ENCODE peak calls at places on chromosomes 16 and 17, in six cellular contexts. One of them, this sample, is unnamed.

GRCh38 chr16:30567991-30568638 is 3.4 kb downstream of the ZNF688 start:
- DNase-seq in mucosa of descending colon: no peak
- DNase-seq in HCT116: no peak
- DNase-seq in astrocyte: peak; percentile 51
- DNase-seq in glutamatergic neuron: no peak
- DNase-seq in IMR-90: peak; percentile 74
- DNase-seq in this sample: no peak

GRCh38 chr17:5608696-5609095 is 24.4 kb upstream of the NLRP1 start:
- DNase-seq in glutamatergic neuron: no peak
- DNase-seq in mucosa of descending colon: no peak
- DNase-seq in HCT116: no peak
- DNase-seq in IMR-90: no peak
- DNase-seq in astrocyte: peak; percentile 43
- DNase-seq in this sample: no peak

GRCh38 chr16:29891525-29892457 is 7.6 kb downstream of the SEZ6L2 start:
- DNase-seq in IMR-90: no peak
- DNase-seq in glutamatergic neuron: no peak
- DNase-seq in astrocyte: no peak
- DNase-seq in mucosa of descending colon: no peak
- DNase-seq in HCT116: no peak
- DNase-seq in this sample: no peak

GRCh38 chr16:50683689-50684374 is 2.7 kb upstream of the SNX20 start:
- DNase-seq in mucosa of descending colon: peak; percentile 46
- DNase-seq in HCT116: no peak
- DNase-seq in astrocyte: no peak
- DNase-seq in glutamatergic neuron: no peak
- DNase-seq in IMR-90: no peak
- DNase-seq in this sample: no peak

GRCh38 chr16:56931769-56932587 is at the start of gene HERPUD1:
- DNase-seq in glutamatergic neuron: peak; percentile 97
- DNase-seq in HCT116: peak; percentile 92
- DNase-seq in mucosa of descending colon: peak; percentile 99
- DNase-seq in astrocyte: peak; percentile 90
- DNase-seq in IMR-90: peak; percentile 97
- DNase-seq in this sample: peak; percentile 96

GRCh38 chr17:82435103-82435502 is 15.4 kb downstream of the CYBC1 start:
- DNase-seq in mucosa of descending colon: no peak
- DNase-seq in astrocyte: no peak
- DNase-seq in IMR-90: peak; percentile 32
- DNase-seq in HCT116: no peak
- DNase-seq in glutamatergic neuron: no peak
- DNase-seq in this sample: no peak

GRCh38 chr17:340074-340473 is 12.5 kb downstream of the RPH3AL start:
- DNase-seq in IMR-90: no peak
- DNase-seq in mucosa of descending colon: peak; percentile 19
- DNase-seq in glutamatergic neuron: no peak
- DNase-seq in astrocyte: no peak
- DNase-seq in HCT116: no peak
- DNase-seq in this sample: no peak

GRCh38 chr17:27282054-27282501 is 11.8 kb upstream of the WSB1 start:
- DNase-seq in IMR-90: peak; percentile 50
- DNase-seq in glutamatergic neuron: no peak
- DNase-seq in HCT116: no peak
- DNase-seq in astrocyte: peak; percentile 80
- DNase-seq in mucosa of descending colon: no peak
- DNase-seq in this sample: no peak

GRCh38 chr16:27367463-27368357 is 34.3 kb upstream of the IL21R start:
- DNase-seq in HCT116: peak; percentile 63
- DNase-seq in mucosa of descending colon: peak; percentile 87
- DNase-seq in astrocyte: peak; percentile 29
- DNase-seq in glutamatergic neuron: peak; percentile 81
- DNase-seq in IMR-90: peak; percentile 63
- DNase-seq in this sample: peak; percentile 71

GRCh38 chr16:49600541-49600940 is 226.9 kb downstream of the C16orf78 start:
- DNase-seq in IMR-90: no peak
- DNase-seq in astrocyte: no peak
- DNase-seq in mucosa of descending colon: no peak
- DNase-seq in glutamatergic neuron: no peak
- DNase-seq in HCT116: no peak
- DNase-seq in this sample: peak; percentile 78

GRCh38 chr17:47717261-47717697 is 15.8 kb upstream of the TBX21 start:
- DNase-seq in mucosa of descending colon: peak; percentile 27
- DNase-seq in astrocyte: no peak
- DNase-seq in HCT116: no peak
- DNase-seq in glutamatergic neuron: no peak
- DNase-seq in IMR-90: no peak
- DNase-seq in this sample: no peak

GRCh38 chr16:57823836-57824235 is 21.5 kb upstream of the KIFC3 start:
- DNase-seq in mucosa of descending colon: no peak
- DNase-seq in HCT116: no peak
- DNase-seq in glutamatergic neuron: no peak
- DNase-seq in astrocyte: no peak
- DNase-seq in IMR-90: no peak
- DNase-seq in this sample: no peak

GRCh38 chr16:27110524-27110896 is 43.8 kb downstream of the C16orf82 start:
- DNase-seq in glutamatergic neuron: peak; percentile 24
- DNase-seq in mucosa of descending colon: peak; percentile 34
- DNase-seq in astrocyte: no peak
- DNase-seq in HCT116: no peak
- DNase-seq in IMR-90: no peak
- DNase-seq in this sample: no peak

GRCh38 chr17:79294459-79295071 is 219.9 kb downstream of the ENGASE start:
- DNase-seq in IMR-90: peak; percentile 29
- DNase-seq in glutamatergic neuron: no peak
- DNase-seq in mucosa of descending colon: peak; percentile 76
- DNase-seq in astrocyte: peak; percentile 18
- DNase-seq in HCT116: no peak
- DNase-seq in this sample: peak; percentile 99

GRCh38 chr16:69482410-69482951 is 58.1 kb downstream of the CYB5B start:
- DNase-seq in IMR-90: peak; percentile 27
- DNase-seq in glutamatergic neuron: peak; percentile 76
- DNase-seq in mucosa of descending colon: no peak
- DNase-seq in astrocyte: peak; percentile 58
- DNase-seq in HCT116: no peak
- DNase-seq in this sample: no peak

GRCh38 chr17:81090361-81091133 is 55.6 kb downstream of the BAIAP2 start:
- DNase-seq in mucosa of descending colon: peak; percentile 71
- DNase-seq in glutamatergic neuron: no peak
- DNase-seq in IMR-90: no peak
- DNase-seq in astrocyte: no peak
- DNase-seq in HCT116: no peak
- DNase-seq in this sample: peak; percentile 46

GRCh38 chr17:35889818-35890773 is 9.9 kb upstream of the CCL5 start:
- DNase-seq in mucosa of descending colon: no peak
- DNase-seq in astrocyte: peak; percentile 56
- DNase-seq in IMR-90: peak; percentile 68
- DNase-seq in glutamatergic neuron: no peak
- DNase-seq in HCT116: no peak
- DNase-seq in this sample: no peak

GRCh38 chr16:1443403-1443973 is 868 bp downstream of the CCDC154 start:
- DNase-seq in IMR-90: no peak
- DNase-seq in HCT116: no peak
- DNase-seq in glutamatergic neuron: no peak
- DNase-seq in mucosa of descending colon: no peak
- DNase-seq in astrocyte: no peak
- DNase-seq in this sample: no peak

GRCh38 chr17:42774066-42774750 is 959 bp downstream of the VPS25 start:
- DNase-seq in glutamatergic neuron: no peak
- DNase-seq in IMR-90: peak; percentile 55
- DNase-seq in HCT116: no peak
- DNase-seq in mucosa of descending colon: no peak
- DNase-seq in astrocyte: peak; percentile 62
- DNase-seq in this sample: no peak

GRCh38 chr17:29612094-29612403 is 10.7 kb downstream of the CORO6 start:
- DNase-seq in mucosa of descending colon: no peak
- DNase-seq in astrocyte: no peak
- DNase-seq in HCT116: no peak
- DNase-seq in IMR-90: no peak
- DNase-seq in glutamatergic neuron: no peak
- DNase-seq in this sample: no peak

DNA sequence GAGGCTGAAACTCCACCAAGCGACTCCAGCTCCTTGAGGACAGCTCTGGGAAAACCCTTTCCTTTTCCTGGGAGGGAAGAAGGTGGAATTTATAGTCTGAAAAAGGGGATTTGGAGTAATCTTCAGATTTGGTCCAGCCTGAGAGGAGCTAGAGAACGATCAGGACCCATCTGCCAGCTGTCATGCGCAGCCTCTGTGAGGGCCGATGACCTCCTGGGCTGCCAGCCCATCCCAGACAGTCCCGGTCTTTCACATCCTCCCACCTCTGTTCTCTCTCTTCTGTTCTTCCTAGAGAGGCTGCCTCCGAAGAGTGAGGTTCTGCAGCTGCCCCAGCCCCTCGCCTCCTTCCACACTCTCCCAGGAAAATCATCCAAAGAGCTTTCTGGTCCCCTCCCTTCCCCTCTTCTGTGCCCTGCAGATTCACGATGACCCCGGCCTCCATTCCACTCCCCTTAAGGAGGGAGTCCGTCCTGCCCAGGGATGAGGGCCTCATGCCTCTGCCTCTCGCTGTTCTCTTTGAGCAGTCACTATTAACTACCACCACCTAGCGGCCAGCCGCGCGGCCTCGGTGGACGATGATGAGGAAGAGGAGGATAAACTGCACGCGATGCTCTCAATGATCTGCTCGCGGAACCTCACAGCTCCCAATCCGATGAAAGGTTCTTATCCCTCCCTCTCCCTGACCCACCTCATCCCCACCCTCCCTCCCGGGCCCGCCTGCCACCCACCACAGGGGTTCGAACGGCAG is 29.6 kb downstream of the SGSM2 start:
- DNase-seq in mucosa of descending colon: peak; percentile 22
- DNase-seq in astrocyte: no peak
- DNase-seq in IMR-90: no peak
- DNase-seq in glutamatergic neuron: peak; percentile 69
- DNase-seq in HCT116: no peak
- DNase-seq in this sample: peak; percentile 56
- TF ChIP-seq CTCF in mucosa of descending colon: no peak
- TF ChIP-seq CTCF in astrocyte: peak; percentile 17
- TF ChIP-seq CTCF in IMR-90: peak; percentile 10
- TF ChIP-seq CTCF in glutamatergic neuron: peak; percentile 29
- TF ChIP-seq CTCF in HCT116: no peak
- TF ChIP-seq CTCF in this sample: peak; percentile 49

GRCh38 chr17:9902116-9902515 is 3.0 kb downstream of the RCVRN start:
- DNase-seq in IMR-90: peak; percentile 23
- DNase-seq in astrocyte: no peak
- DNase-seq in glutamatergic neuron: no peak
- DNase-seq in mucosa of descending colon: no peak
- DNase-seq in HCT116: no peak
- DNase-seq in this sample: no peak

GRCh38 chr17:9900744-9901143 is 4.3 kb downstream of the RCVRN start:
- DNase-seq in HCT116: no peak
- DNase-seq in astrocyte: peak; percentile 79
- DNase-seq in mucosa of descending colon: no peak
- DNase-seq in glutamatergic neuron: no peak
- DNase-seq in IMR-90: peak; percentile 56
- DNase-seq in this sample: no peak

GRCh38 chr17:9898812-9899211 is 6.3 kb downstream of the RCVRN start:
- DNase-seq in glutamatergic neuron: no peak
- DNase-seq in mucosa of descending colon: no peak
- DNase-seq in HCT116: no peak
- DNase-seq in astrocyte: no peak
- DNase-seq in IMR-90: no peak
- DNase-seq in this sample: no peak

GRCh38 chr17:9899280-9900018 is 5.6 kb downstream of the RCVRN start:
- DNase-seq in mucosa of descending colon: no peak
- DNase-seq in astrocyte: no peak
- DNase-seq in HCT116: no peak
- DNase-seq in glutamatergic neuron: no peak
- DNase-seq in IMR-90: no peak
- DNase-seq in this sample: no peak

DNA sequence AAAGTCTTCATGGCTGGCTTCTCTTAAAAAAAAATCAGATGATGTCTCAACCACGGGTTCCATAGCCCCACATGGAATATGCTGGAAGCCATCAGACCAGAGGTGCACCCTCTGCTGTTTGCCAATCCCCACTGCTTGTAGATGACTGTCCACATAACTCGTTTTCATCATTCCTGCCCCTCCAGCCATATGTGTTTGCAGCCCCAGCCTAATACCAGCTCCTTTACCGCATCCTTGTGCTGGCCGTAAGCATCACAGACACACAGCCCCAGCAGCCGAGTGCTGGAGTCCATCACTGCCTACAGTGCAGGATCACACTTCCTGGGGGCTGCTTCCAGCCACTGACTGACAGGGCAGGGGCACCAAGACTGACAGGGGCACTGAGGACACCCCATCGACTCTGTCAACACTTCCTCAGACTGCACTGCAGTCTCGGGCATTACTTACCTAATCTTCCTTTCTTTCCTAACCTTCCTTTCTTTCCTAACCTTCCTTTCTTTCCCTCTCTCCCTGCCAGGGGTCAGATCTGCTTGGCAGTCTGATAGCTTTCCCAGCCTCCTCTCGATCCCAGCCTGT is 5.0 kb downstream of the RCVRN start:
- DNase-seq in glutamatergic neuron: no peak
- DNase-seq in astrocyte: no peak
- DNase-seq in HCT116: no peak
- DNase-seq in mucosa of descending colon: no peak
- DNase-seq in IMR-90: no peak
- DNase-seq in this sample: no peak
- TF ChIP-seq CTCF in glutamatergic neuron: no peak
- TF ChIP-seq CTCF in astrocyte: no peak
- TF ChIP-seq CTCF in HCT116: no peak
- TF ChIP-seq CTCF in mucosa of descending colon: no peak
- TF ChIP-seq CTCF in IMR-90: no peak
- TF ChIP-seq CTCF in this sample: no peak

DNA sequence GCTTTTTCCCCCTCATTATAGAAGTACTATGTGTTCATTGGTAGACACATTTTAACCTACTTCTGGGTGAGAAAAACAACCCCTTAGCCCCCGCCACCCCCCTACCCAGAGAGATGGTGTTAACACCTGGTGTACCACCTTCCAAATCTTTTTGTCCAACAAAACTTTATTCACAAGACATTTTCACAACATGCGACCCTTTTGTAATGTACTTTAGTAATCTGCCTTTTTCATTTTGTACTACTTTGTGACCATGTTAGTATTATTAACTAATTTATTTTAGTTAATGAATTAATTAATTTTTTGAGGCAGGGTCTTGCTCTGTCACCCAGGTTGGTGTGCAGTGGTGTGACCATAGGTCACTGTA is 20.0 kb downstream of the PLCG2 start:
- DNase-seq in astrocyte: no peak
- DNase-seq in glutamatergic neuron: no peak
- DNase-seq in HCT116: no peak
- DNase-seq in mucosa of descending colon: no peak
- DNase-seq in IMR-90: no peak
- DNase-seq in this sample: no peak
- TF ChIP-seq CTCF in astrocyte: no peak
- TF ChIP-seq CTCF in glutamatergic neuron: no peak
- TF ChIP-seq CTCF in HCT116: no peak
- TF ChIP-seq CTCF in mucosa of descending colon: no peak
- TF ChIP-seq CTCF in IMR-90: no peak
- TF ChIP-seq CTCF in this sample: no peak

DNA sequence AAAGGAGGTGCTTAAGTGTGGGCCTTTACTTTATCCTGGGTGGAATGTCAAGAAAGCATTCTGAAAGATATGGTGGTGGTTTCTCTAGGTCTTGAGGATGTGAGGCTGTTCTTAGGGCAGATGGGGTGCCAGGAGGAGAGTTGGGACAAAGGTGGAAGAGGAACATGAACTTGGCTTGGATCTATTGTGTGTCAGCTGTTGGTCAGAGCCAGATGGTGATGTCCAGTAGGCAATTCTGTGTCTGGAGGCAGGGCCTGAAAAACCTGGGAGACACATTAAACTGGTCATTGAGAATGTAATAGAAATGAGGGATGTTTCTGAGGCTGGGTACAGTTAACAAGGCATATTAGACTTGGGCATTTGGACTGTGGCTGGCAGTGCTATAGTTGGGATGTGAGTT is 32.6 kb upstream of the RGS9 start:
- DNase-seq in IMR-90: no peak
- DNase-seq in mucosa of descending colon: no peak
- DNase-seq in glutamatergic neuron: no peak
- DNase-seq in HCT116: no peak
- DNase-seq in astrocyte: no peak
- DNase-seq in this sample: no peak
- TF ChIP-seq CTCF in IMR-90: no peak
- TF ChIP-seq CTCF in mucosa of descending colon: no peak
- TF ChIP-seq CTCF in glutamatergic neuron: no peak
- TF ChIP-seq CTCF in HCT116: no peak
- TF ChIP-seq CTCF in astrocyte: no peak
- TF ChIP-seq CTCF in this sample: no peak